ENCODE peak calls at places on chromosome 21, in eight cellular contexts. C is hypothalamus, P is stomach, V is iris pigment epithelial cell, D is body of pancreas, W is uterus, J is esophagus squamous epithelium, S is Peyer's patch. B is an unnamed sample.

GRCh38 chr21:44006656-44007055 is 5.5 kb upstream of the TRAPPC10 start:
- DNase-seq in W (peak), D (peak), V (peak), S (peak), P (no peak), J (no peak), C (no peak), B (no peak)

GRCh38 chr21:44313451-44313850 is 13.6 kb downstream of the PFKL start:
- DNase-seq in W (no peak), C (no peak), J (no peak), V (no peak), D (no peak), P (no peak), S (no peak), B (no peak)

GRCh38 chr21:37452222-37452621 is 85.6 kb downstream of the DYRK1A start:
- DNase-seq in J (no peak), C (no peak), S (no peak), W (no peak), P (no peak), V (peak), D (no peak), B (peak)

GRCh38 chr21:15754640-15755039 is 24.9 kb downstream of the USP25 start:
- DNase-seq in P (no peak), C (no peak), S (no peak), J (no peak), D (no peak), V (peak), W (no peak), B (no peak)

GRCh38 chr21:34635307-34635706 is 20.4 kb upstream of the RCAN1 start:
- DNase-seq in P (no peak), J (no peak), S (no peak), V (no peak), C (no peak), D (no peak), W (no peak), B (no peak)

GRCh38 chr21:36297555-36297937 is 22.5 kb upstream of the MORC3 start:
- DNase-seq in S (no peak), P (no peak), V (no peak), D (no peak), W (no peak), J (no peak), C (no peak), B (no peak)

GRCh38 chr21:40254540-40255455 is 387.6 kb downstream of the PCP4 start:
- DNase-seq in D (no peak), C (no peak), S (no peak), V (peak), J (no peak), P (no peak), W (no peak), B (peak)

GRCh38 chr21:41152149-41152548 is 15.8 kb upstream of the BACE2 start:
- DNase-seq in S (no peak), J (no peak), C (no peak), V (no peak), P (no peak), W (no peak), D (no peak), B (no peak)

GRCh38 chr21:32048353-32048752 is 175.5 kb downstream of the HUNK start:
- DNase-seq in W (no peak), D (no peak), J (no peak), P (no peak), S (no peak), C (no peak), V (no peak), B (no peak)

GRCh38 chr21:42558368-42558767 is 44.7 kb downstream of the SLC37A1 start:
- DNase-seq in J (no peak), W (no peak), D (no peak), C (no peak), V (no peak), S (no peak), P (no peak), B (no peak)

GRCh38 chr21:32826317-32827167 is 55.0 kb upstream of the PAXBP1 start:
- DNase-seq in J (no peak), C (no peak), S (no peak), P (no peak), V (peak), W (no peak), D (peak), B (peak)

B was measured in adrenal gland.